ENCODE peak calls at places on chromosome 6, in ten cellular contexts. One of them, this sample, is unnamed.
A peak's percentile ranks its signal among the peaks of the same experiment; 100 is the strongest.

GRCh38 chr6:36793913-36794703 is 45.1 kb downstream of the CPNE5 start:
- DNase-seq in sigmoid colon: no peak
- DNase-seq in stomach: no peak
- DNase-seq in lower leg skin: no peak
- DNase-seq in Peyer's patch: no peak
- DNase-seq in erythroblast: no peak
- DNase-seq in body of pancreas: no peak
- DNase-seq in adrenal gland: no peak
- DNase-seq in ovary: peak; percentile 40
- DNase-seq in heart left ventricle: no peak
- DNase-seq in this sample: no peak

GRCh38 chr6:39026175-39026574 is 22.4 kb upstream of the GLP1R start:
- DNase-seq in stomach: no peak
- DNase-seq in body of pancreas: no peak
- DNase-seq in erythroblast: no peak
- DNase-seq in sigmoid colon: no peak
- DNase-seq in Peyer's patch: no peak
- DNase-seq in adrenal gland: no peak
- DNase-seq in heart left ventricle: no peak
- DNase-seq in lower leg skin: no peak
- DNase-seq in ovary: no peak
- DNase-seq in this sample: no peak

GRCh38 chr6:105384004-105384403 is 18.9 kb downstream of the PREP start:
- DNase-seq in erythroblast: peak; percentile 14
- DNase-seq in sigmoid colon: no peak
- DNase-seq in body of pancreas: no peak
- DNase-seq in lower leg skin: no peak
- DNase-seq in adrenal gland: no peak
- DNase-seq in Peyer's patch: no peak
- DNase-seq in stomach: no peak
- DNase-seq in heart left ventricle: no peak
- DNase-seq in ovary: no peak
- DNase-seq in this sample: no peak

GRCh38 chr6:169487579-169488205 is 214.1 kb downstream of the WDR27 start:
- DNase-seq in body of pancreas: no peak
- DNase-seq in stomach: no peak
- DNase-seq in Peyer's patch: no peak
- DNase-seq in erythroblast: no peak
- DNase-seq in sigmoid colon: no peak
- DNase-seq in ovary: no peak
- DNase-seq in heart left ventricle: no peak
- DNase-seq in lower leg skin: no peak
- DNase-seq in adrenal gland: no peak
- DNase-seq in this sample: no peak

GRCh38 chr6:136323431-136324112 is 33.9 kb upstream of the BCLAF1 start:
- DNase-seq in lower leg skin: no peak
- DNase-seq in body of pancreas: no peak
- DNase-seq in ovary: no peak
- DNase-seq in Peyer's patch: no peak
- DNase-seq in sigmoid colon: no peak
- DNase-seq in adrenal gland: no peak
- DNase-seq in heart left ventricle: no peak
- DNase-seq in stomach: no peak
- DNase-seq in erythroblast: no peak
- DNase-seq in this sample: no peak

GRCh38 chr6:19465760-19466159 is 371.4 kb upstream of the ID4 start:
- DNase-seq in ovary: no peak
- DNase-seq in stomach: no peak
- DNase-seq in sigmoid colon: no peak
- DNase-seq in Peyer's patch: no peak
- DNase-seq in body of pancreas: no peak
- DNase-seq in adrenal gland: no peak
- DNase-seq in lower leg skin: no peak
- DNase-seq in erythroblast: no peak
- DNase-seq in heart left ventricle: no peak
- DNase-seq in this sample: no peak

GRCh38 chr6:99822741-99823512 is 171.1 kb downstream of the MCHR2 start:
- DNase-seq in sigmoid colon: no peak
- DNase-seq in body of pancreas: peak; percentile 15
- DNase-seq in lower leg skin: no peak
- DNase-seq in stomach: no peak
- DNase-seq in ovary: no peak
- DNase-seq in Peyer's patch: no peak
- DNase-seq in erythroblast: peak; percentile 43
- DNase-seq in adrenal gland: no peak
- DNase-seq in heart left ventricle: no peak
- DNase-seq in this sample: peak; percentile 9

GRCh38 chr6:154528286-154528915 is 17.9 kb upstream of the CNKSR3 start:
- DNase-seq in adrenal gland: no peak
- DNase-seq in stomach: no peak
- DNase-seq in ovary: no peak
- DNase-seq in erythroblast: no peak
- DNase-seq in sigmoid colon: no peak
- DNase-seq in lower leg skin: no peak
- DNase-seq in body of pancreas: no peak
- DNase-seq in heart left ventricle: no peak
- DNase-seq in Peyer's patch: no peak
- DNase-seq in this sample: no peak

GRCh38 chr6:165640767-165641166 is 22.3 kb downstream of the PDE10A start:
- DNase-seq in stomach: no peak
- DNase-seq in Peyer's patch: no peak
- DNase-seq in sigmoid colon: no peak
- DNase-seq in ovary: no peak
- DNase-seq in lower leg skin: no peak
- DNase-seq in erythroblast: no peak
- DNase-seq in adrenal gland: no peak
- DNase-seq in heart left ventricle: no peak
- DNase-seq in body of pancreas: no peak
- DNase-seq in this sample: no peak

GRCh38 chr6:165804331-165805066 is 141.5 kb upstream of the PDE10A start:
- DNase-seq in lower leg skin: no peak
- DNase-seq in Peyer's patch: no peak
- DNase-seq in adrenal gland: no peak
- DNase-seq in erythroblast: no peak
- DNase-seq in heart left ventricle: peak; percentile 52
- DNase-seq in stomach: no peak
- DNase-seq in sigmoid colon: no peak
- DNase-seq in body of pancreas: no peak
- DNase-seq in ovary: no peak
- DNase-seq in this sample: no peak

GRCh38 chr6:94645191-94645590 is 932.1 kb upstream of the MANEA start:
- DNase-seq in heart left ventricle: no peak
- DNase-seq in lower leg skin: no peak
- DNase-seq in Peyer's patch: no peak
- DNase-seq in ovary: no peak
- DNase-seq in sigmoid colon: no peak
- DNase-seq in stomach: no peak
- DNase-seq in erythroblast: no peak
- DNase-seq in adrenal gland: no peak
- DNase-seq in body of pancreas: no peak
- DNase-seq in this sample: no peak

DNA sequence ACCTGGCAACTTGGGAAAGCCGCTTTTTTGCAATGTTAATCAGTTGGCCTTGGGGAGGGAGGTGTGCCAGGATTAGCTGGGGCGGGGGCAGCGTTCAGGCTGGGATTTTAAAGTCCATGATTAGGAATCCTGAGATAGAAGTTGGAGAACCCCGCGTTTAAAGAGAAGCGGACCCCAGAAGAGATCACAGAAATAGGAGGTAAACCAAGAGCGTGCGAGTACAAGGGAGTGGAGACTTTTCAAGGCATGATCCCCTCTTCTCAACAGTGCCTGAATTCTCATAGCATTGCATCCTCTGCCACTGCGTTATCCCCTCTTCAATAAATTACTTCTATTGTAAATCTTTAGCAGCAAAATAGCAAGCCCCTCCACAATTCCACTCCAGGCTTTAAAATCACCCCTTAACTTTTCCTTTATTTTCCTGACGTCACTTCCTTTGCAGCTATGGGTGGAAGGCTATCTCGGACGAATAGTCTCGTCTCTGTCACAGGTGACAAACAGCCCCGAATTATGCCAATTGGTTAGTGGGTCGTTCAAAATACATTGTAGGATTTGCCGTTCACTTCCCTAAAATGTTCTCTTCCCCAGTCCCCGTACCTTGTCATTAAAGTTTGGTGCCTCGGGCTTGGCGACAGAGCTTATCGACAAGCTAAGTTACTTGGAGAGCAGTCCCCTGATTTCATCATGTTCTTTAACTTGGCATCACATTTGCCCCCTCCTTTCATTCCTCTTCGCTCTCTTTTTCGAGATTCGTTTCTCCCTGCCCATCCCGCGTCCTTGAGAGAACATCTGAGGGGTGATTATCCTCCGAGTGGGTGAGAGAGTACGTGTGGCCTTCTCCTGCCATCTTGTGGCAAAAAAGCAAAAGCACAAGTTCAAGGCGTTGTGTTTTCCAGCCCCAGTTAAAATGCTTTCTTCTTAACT is 17.1 kb downstream of the OR2B2 start:
- DNase-seq in lower leg skin: peak; percentile 60
- DNase-seq in heart left ventricle: peak; percentile 50
- DNase-seq in Peyer's patch: peak; percentile 54
- DNase-seq in body of pancreas: peak; percentile 47
- DNase-seq in stomach: peak; percentile 49
- DNase-seq in ovary: peak; percentile 58
- DNase-seq in adrenal gland: peak; percentile 76
- DNase-seq in erythroblast: peak; percentile 93
- DNase-seq in sigmoid colon: peak; percentile 84
- DNase-seq in this sample: no peak
- TF ChIP-seq POLR2A in lower leg skin: no peak
- TF ChIP-seq POLR2A in heart left ventricle: no peak
- TF ChIP-seq POLR2A in Peyer's patch: no peak
- TF ChIP-seq POLR2A in body of pancreas: no peak
- TF ChIP-seq POLR2A in stomach: no peak
- TF ChIP-seq POLR2A in ovary: peak; percentile 32
- TF ChIP-seq POLR2A in adrenal gland: no peak
- TF ChIP-seq POLR2A in erythroblast: peak; percentile 78
- TF ChIP-seq POLR2A in sigmoid colon: no peak
- TF ChIP-seq POLR2A in this sample: no peak

DNA sequence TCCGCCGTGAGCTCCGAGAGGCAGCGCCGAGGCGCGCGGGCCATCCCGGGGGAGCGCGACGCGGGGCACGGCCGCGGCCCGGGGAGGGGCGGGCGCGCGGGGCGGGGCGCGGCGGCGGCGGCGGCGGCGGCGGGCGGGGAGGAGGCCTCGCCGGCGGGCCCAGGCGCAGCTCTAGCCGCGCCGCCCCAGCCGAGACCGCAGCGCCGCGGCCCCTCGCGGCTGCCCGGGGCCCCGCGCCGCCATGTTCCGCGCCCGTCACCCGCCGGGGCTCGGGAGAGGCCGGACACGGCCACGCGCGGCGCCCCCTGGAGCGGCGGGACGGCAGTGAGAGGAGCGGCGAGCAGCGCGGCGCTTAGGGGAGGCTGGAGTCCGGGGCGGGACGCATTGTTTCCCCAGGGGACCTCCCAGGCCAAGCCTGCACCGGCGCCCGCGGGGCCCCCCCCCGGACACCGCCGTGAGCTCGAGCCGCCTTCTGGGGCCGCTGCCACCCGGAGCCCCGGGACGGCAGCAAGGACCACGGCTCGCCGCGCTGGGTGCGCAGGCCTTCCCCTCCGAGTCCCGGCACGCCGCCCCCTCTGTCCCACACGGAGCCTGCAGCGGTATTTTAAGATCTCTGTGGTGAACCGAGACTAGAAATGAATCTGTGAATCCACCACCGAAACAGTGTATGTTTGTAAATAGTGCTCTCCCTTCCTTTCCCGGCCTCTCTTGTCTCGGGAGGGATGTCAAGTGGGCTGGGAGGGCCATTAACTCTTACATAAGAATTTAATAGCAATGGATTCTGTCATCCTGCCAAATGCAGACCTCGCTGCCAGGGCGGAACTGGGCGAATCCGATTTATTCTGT is at the start of gene KIF13A:
- DNase-seq in sigmoid colon: peak; percentile 84
- DNase-seq in body of pancreas: peak; percentile 66
- DNase-seq in Peyer's patch: peak; percentile 44
- DNase-seq in lower leg skin: peak; percentile 59
- DNase-seq in ovary: peak; percentile 76
- DNase-seq in stomach: peak; percentile 58
- DNase-seq in erythroblast: peak; percentile 84
- DNase-seq in heart left ventricle: peak; percentile 82
- DNase-seq in adrenal gland: peak; percentile 71
- DNase-seq in this sample: peak; percentile 66
- TF ChIP-seq POLR2A in sigmoid colon: no peak
- TF ChIP-seq POLR2A in body of pancreas: peak; percentile 34
- TF ChIP-seq POLR2A in Peyer's patch: peak; percentile 61
- TF ChIP-seq POLR2A in lower leg skin: no peak
- TF ChIP-seq POLR2A in ovary: peak; percentile 11
- TF ChIP-seq POLR2A in stomach: no peak
- TF ChIP-seq POLR2A in erythroblast: peak; percentile 17
- TF ChIP-seq POLR2A in heart left ventricle: no peak
- TF ChIP-seq POLR2A in adrenal gland: peak; percentile 39
- TF ChIP-seq POLR2A in this sample: peak; percentile 18

DNA sequence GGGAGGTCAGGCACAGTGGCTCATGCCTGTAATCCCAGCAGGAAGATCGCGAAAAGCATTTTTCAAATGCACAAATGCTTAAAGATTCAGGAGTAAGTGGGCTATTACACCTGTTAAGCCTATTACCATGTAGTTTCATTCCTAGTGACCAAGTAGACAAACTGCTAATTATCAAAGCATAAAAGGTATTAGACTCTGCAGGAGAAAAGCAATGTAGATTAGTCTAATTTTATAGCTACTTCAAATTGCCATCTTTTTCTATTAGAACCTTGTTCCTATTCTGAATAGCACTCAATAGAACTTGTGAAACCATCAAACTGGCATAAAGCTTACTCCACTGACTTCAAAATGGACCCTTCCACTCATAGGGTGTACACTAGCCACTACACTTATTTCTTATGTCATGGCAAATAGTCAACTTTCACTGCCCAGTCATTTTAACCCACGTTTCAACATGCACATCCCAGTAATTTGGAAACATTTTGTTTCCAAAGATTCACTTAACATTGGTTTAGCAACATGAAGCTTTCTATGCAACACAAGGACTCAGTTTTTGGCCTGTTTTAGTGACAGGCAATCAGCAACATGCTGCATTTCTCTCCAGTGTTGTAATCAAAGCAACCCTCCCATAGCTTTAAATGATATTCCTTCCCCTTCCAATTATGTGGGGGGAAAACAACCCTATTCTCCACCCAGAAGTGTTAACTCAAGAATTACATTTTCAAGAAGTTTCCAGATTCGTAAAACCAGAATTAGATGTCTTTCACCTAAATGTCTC is 3.9 kb downstream of the EEF1A1 start:
- DNase-seq in lower leg skin: no peak
- DNase-seq in ovary: no peak
- DNase-seq in heart left ventricle: no peak
- DNase-seq in sigmoid colon: no peak
- DNase-seq in erythroblast: peak; percentile 38
- DNase-seq in Peyer's patch: no peak
- DNase-seq in stomach: no peak
- DNase-seq in adrenal gland: no peak
- DNase-seq in body of pancreas: no peak
- DNase-seq in this sample: no peak
- TF ChIP-seq POLR2A in lower leg skin: no peak
- TF ChIP-seq POLR2A in ovary: no peak
- TF ChIP-seq POLR2A in heart left ventricle: no peak
- TF ChIP-seq POLR2A in sigmoid colon: no peak
- TF ChIP-seq POLR2A in erythroblast: peak; percentile 50
- TF ChIP-seq POLR2A in Peyer's patch: peak; percentile 9
- TF ChIP-seq POLR2A in stomach: no peak
- TF ChIP-seq POLR2A in adrenal gland: no peak
- TF ChIP-seq POLR2A in body of pancreas: no peak
- TF ChIP-seq POLR2A in this sample: no peak

GRCh38 chr6:143842902-143843688 is at the start of gene LTV1:
- DNase-seq in body of pancreas: peak; percentile 96
- DNase-seq in stomach: peak; percentile 96
- DNase-seq in Peyer's patch: peak; percentile 92
- DNase-seq in erythroblast: peak; percentile 97
- DNase-seq in ovary: peak; percentile 97
- DNase-seq in sigmoid colon: peak; percentile 99
- DNase-seq in adrenal gland: peak; percentile 97
- DNase-seq in lower leg skin: peak; percentile 96
- DNase-seq in heart left ventricle: peak; percentile 98
- DNase-seq in this sample: peak; percentile 85
- TF ChIP-seq POLR2A in body of pancreas: peak; percentile 50
- TF ChIP-seq POLR2A in stomach: no peak
- TF ChIP-seq POLR2A in Peyer's patch: peak; percentile 61
- TF ChIP-seq POLR2A in erythroblast: peak; percentile 93
- TF ChIP-seq POLR2A in ovary: peak; percentile 64
- TF ChIP-seq POLR2A in sigmoid colon: peak; percentile 57
- TF ChIP-seq POLR2A in adrenal gland: peak; percentile 34
- TF ChIP-seq POLR2A in lower leg skin: no peak
- TF ChIP-seq POLR2A in heart left ventricle: no peak
- TF ChIP-seq POLR2A in this sample: no peak